ENCODE peak calls at places on chromosomes 12 and 14, in ten cellular contexts. K, S, Y, F, P, U, O, C, H and T are unnamed samples. For H3K9me3 and H3K4me1, the result is how much of the 10 kb centered on the place peaks cover.

GRCh38 chr14:64577211-64577610 is 27.4 kb downstream of the PPP1R36 start:
- DNase-seq in O (no peak), F (no peak), Y (no peak), S (no peak), H (no peak), K (no peak), P (no peak), U (no peak), C (no peak), T (no peak)

GRCh38 chr14:68684466-68685418 is 108.1 kb downstream of the ZFP36L1 start:
- DNase-seq in H (no peak), K (no peak), C (peak), Y (no peak), P (no peak), U (peak), F (no peak), S (no peak), O (no peak), T (no peak)

GRCh38 chr12:15220961-15221885 is at the start of gene RERG:
- DNase-seq in O (peak), K (peak), F (peak), Y (peak), U (peak), H (peak), P (peak), C (peak), S (peak), T (peak)

GRCh38 chr14:87109271-87109670 is 883.7 kb downstream of the GALC start:
- DNase-seq in P (no peak), S (no peak), K (no peak), Y (no peak), C (peak), F (no peak), H (no peak), O (no peak), U (no peak), T (no peak)

GRCh38 chr12:123519151-123520001 is 14.1 kb downstream of the RILPL1 start:
- DNase-seq in H (peak), S (peak), O (peak), Y (peak), F (peak), P (peak), K (no peak), C (no peak), U (no peak), T (peak)

GRCh38 chr12:108803428-108804105 is 53.8 kb downstream of the SSH1 start:
- DNase-seq in O (peak), H (peak), P (no peak), S (peak), C (peak), K (peak), U (peak), Y (peak), F (peak), T (peak)

GRCh38 chr14:100142073-100143040 is 17.1 kb downstream of the DEGS2 start:
- DNase-seq in H (peak), Y (no peak), S (no peak), F (peak), U (no peak), O (no peak), K (no peak), P (no peak), C (no peak), T (peak)

GRCh38 chr12:31021809-31022492 is 51.7 kb upstream of the DDX11 start:
- DNase-seq in S (no peak), Y (no peak), U (no peak), H (no peak), F (no peak), K (no peak), C (no peak), P (no peak), O (no peak), T (no peak)

GRCh38 chr14:91303091-91303923 is 58.8 kb upstream of the GPR68 start:
- DNase-seq in U (no peak), S (no peak), F (peak), P (peak), K (no peak), H (peak), Y (peak), O (no peak), C (peak), T (no peak)

GRCh38 chr12:40618621-40619020 is 73.6 kb upstream of the CNTN1 start:
- DNase-seq in U (no peak), F (no peak), K (no peak), C (no peak), O (no peak), P (no peak), S (no peak), H (no peak), Y (no peak), T (no peak)

GRCh38 chr12:124939428-124940142 is 25.1 kb upstream of the UBC start:
- DNase-seq in U (peak), Y (peak), O (peak), H (peak), S (peak), F (peak), P (peak), K (peak), C (peak), T (peak)

GRCh38 chr12:100234166-100234565 is 32.7 kb downstream of the DEPDC4 start:
- DNase-seq in K (no peak), Y (no peak), F (no peak), H (peak), O (no peak), U (no peak), P (no peak), S (peak), C (no peak), T (no peak)

GRCh38 chr14:28987516-28987915 is 220.9 kb downstream of the FOXG1 start:
- DNase-seq in O (no peak), F (no peak), C (no peak), P (no peak), U (no peak), H (no peak), Y (no peak), K (no peak), S (peak), T (no peak)

GRCh38 chr14:84797326-84797725 is 732.6 kb upstream of the FLRT2 start:
- DNase-seq in U (no peak), K (no peak), F (no peak), H (no peak), Y (no peak), S (no peak), O (no peak), C (peak), P (no peak), T (no peak)

GRCh38 chr14:95523051-95523817 is 6.8 kb upstream of the SYNE3 start:
- DNase-seq in Y (no peak), O (no peak), H (no peak), U (no peak), K (no peak), P (no peak), C (no peak), F (no peak), S (peak), T (no peak)

GRCh38 chr12:111447571-111448265 is 42.0 kb downstream of the SH2B3 start:
- DNase-seq in K (no peak), O (peak), F (no peak), C (no peak), S (no peak), P (no peak), H (peak), U (peak), Y (no peak), T (peak)

GRCh38 chr12:21353487-21353886 is 18.8 kb upstream of the SLCO1A2 start:
- DNase-seq in O (no peak), Y (no peak), F (no peak), K (no peak), C (no peak), S (no peak), P (no peak), U (no peak), H (no peak), T (no peak)

GRCh38 chr14:58919262-58919661 is 269.2 kb upstream of the DAAM1 start:
- DNase-seq in Y (no peak), H (no peak), K (no peak), U (no peak), S (peak), C (no peak), O (no peak), F (no peak), P (no peak), T (no peak)

GRCh38 chr14:100375273-100375962 is 52.3 kb downstream of the SLC25A47 start:
- DNase-seq in K (no peak), U (peak), H (peak), O (peak), Y (peak), P (peak), S (peak), F (peak), C (peak), T (peak)

GRCh38 chr14:22184157-22185025 is 404.6 kb downstream of the DAD1 start:
- DNase-seq in F (no peak), C (no peak), K (no peak), U (no peak), O (no peak), S (peak), P (no peak), Y (no peak), H (no peak), T (no peak)

GRCh38 chr14:102185360-102185759 is 45.7 kb downstream of the WDR20 start:
- DNase-seq in Y (no peak), U (no peak), K (no peak), O (no peak), P (no peak), H (no peak), F (no peak), S (no peak), C (no peak), T (no peak)

GRCh38 chr12:19553177-19553576 is 113.9 kb downstream of the AEBP2 start:
- DNase-seq in S (no peak), F (no peak), K (no peak), P (no peak), O (no peak), C (no peak), H (no peak), U (no peak), Y (no peak), T (no peak)

GRCh38 chr12:68381476-68381875 is 49.3 kb upstream of the MDM1 start:
- DNase-seq in U (no peak), Y (no peak), H (no peak), K (no peak), C (no peak), F (no peak), O (no peak), P (no peak), S (no peak), T (no peak)

GRCh38 chr14:70907996-70908917 is 998 bp downstream of the PCNX1 start:
- DNase-seq in F (peak), H (peak), S (peak), O (peak), C (peak), U (peak), P (peak), Y (peak), K (no peak), T (peak)

GRCh38 chr12:22529281-22530060 is 14.9 kb downstream of the C2CD5 start:
- DNase-seq in O (no peak), H (no peak), K (no peak), S (peak), F (no peak), C (peak), P (no peak), U (no peak), Y (no peak), T (no peak)

GRCh38 chr12:23906329-23906728 is 43.1 kb downstream of the SOX5 start:
- DNase-seq in H (no peak), Y (peak), S (peak), F (no peak), U (no peak), P (no peak), O (no peak), K (no peak), C (no peak), T (no peak)

GRCh38 chr12:56461235-56462159 is 6.9 kb upstream of the SPRYD4 start:
- DNase-seq in O (no peak), Y (no peak), U (no peak), S (peak), K (no peak), P (no peak), F (no peak), C (no peak), H (no peak), T (no peak)

GRCh38 chr14:51014086-51014485 is 69.8 kb upstream of the PYGL start:
- DNase-seq in U (peak), P (no peak), S (peak), O (no peak), F (no peak), K (no peak), Y (no peak), C (no peak), H (peak), T (no peak)

GRCh38 chr14:24389266-24389855 is 9.4 kb upstream of the NYNRIN start:
- DNase-seq in O (no peak), U (no peak), F (no peak), P (no peak), S (peak), Y (no peak), C (no peak), K (no peak), H (no peak), T (no peak)

GRCh38 chr14:74649673-74650072 is 37.6 kb upstream of the LTBP2 start:
- DNase-seq in K (no peak), O (no peak), Y (no peak), C (no peak), S (no peak), H (no peak), P (no peak), F (no peak), U (no peak), T (no peak)

GRCh38 chr14:70812124-70812818 is 3.0 kb upstream of the MAP3K9 start:
- DNase-seq in C (no peak), O (no peak), K (no peak), U (no peak), F (no peak), H (no peak), Y (no peak), P (no peak), S (no peak), T (peak)

GRCh38 chr14:92613008-92613658 is 99.6 kb downstream of the RIN3 start:
- DNase-seq in S (no peak), Y (peak), C (peak), F (peak), U (no peak), H (peak), P (no peak), O (no peak), K (peak), T (peak)

GRCh38 chr12:8742501-8742900 is 44.7 kb downstream of the RIMKLB start:
- DNase-seq in F (no peak), C (no peak), U (no peak), Y (no peak), O (no peak), S (peak), H (no peak), K (no peak), P (no peak), T (no peak)

GRCh38 chr12:24415934-24416333 is 466.5 kb upstream of the SOX5 start:
- DNase-seq in K (no peak), O (no peak), Y (no peak), C (no peak), S (no peak), P (no peak), U (no peak), H (no peak), F (no peak), T (no peak)

GRCh38 chr12:20946732-20947131 is 136.2 kb downstream of the SLCO1B3 start:
- DNase-seq in U (no peak), K (no peak), F (no peak), O (no peak), C (peak), Y (peak), S (no peak), H (peak), P (no peak), T (no peak)

GRCh38 chr14:61374284-61374683 is 52.9 kb downstream of the PRKCH start:
- DNase-seq in O (no peak), U (no peak), F (no peak), H (no peak), P (no peak), C (no peak), K (no peak), S (no peak), Y (no peak), T (no peak)
- H3K9me3 ChIP-seq in O (under half), U (under half), F (under half), H (under half), P (under half), C (under half), K (under half), S (under half), Y (under half), T (under half)

GRCh38 chr12:96329018-96329417 is 71.2 kb downstream of the CDK17 start:
- DNase-seq in Y (no peak), P (no peak), O (no peak), C (no peak), F (no peak), K (no peak), U (no peak), H (no peak), S (no peak), T (no peak)
- H3K4me1 ChIP-seq in Y (under half), P (under half), O (under half), C (half or more), F (under half), K (under half), U (under half), H (under half), S (under half), T (under half)

GRCh38 chr12:34394211-34395055 is 372.1 kb downstream of the ALG10 start:
- DNase-seq in Y (peak), C (no peak), U (peak), S (no peak), K (no peak), H (no peak), P (peak), F (peak), O (peak), T (no peak)

GRCh38 chr12:34392741-34393085 is 370.4 kb downstream of the ALG10 start:
- DNase-seq in P (no peak), C (no peak), Y (peak), O (no peak), S (no peak), K (no peak), H (no peak), F (peak), U (no peak), T (no peak)

GRCh38 chr12:34395056-34396005 is 373.0 kb downstream of the ALG10 start:
- DNase-seq in S (no peak), U (peak), P (peak), F (peak), K (no peak), C (no peak), Y (peak), O (peak), H (no peak), T (peak)

GRCh38 chr12:34393086-34393820 is 371.0 kb downstream of the ALG10 start:
- DNase-seq in Y (peak), S (no peak), C (no peak), P (peak), H (no peak), O (peak), F (peak), U (peak), K (no peak), T (no peak)

GRCh38 chr12:34393821-34394150 is 371.5 kb downstream of the ALG10 start:
- DNase-seq in O (peak), P (peak), C (no peak), H (no peak), K (no peak), U (no peak), S (no peak), F (peak), Y (no peak), T (no peak)
- H3K9me3 ChIP-seq in O (under half), P (under half), C (under half), H (under half), K (under half), U (under half), S (half or more), F (half or more), Y (half or more), T (under half)

GRCh38 chr14:63475761-63476160 is 67.4 kb downstream of the PPP2R5E start:
- DNase-seq in P (no peak), F (no peak), H (no peak), Y (no peak), C (no peak), K (no peak), S (no peak), O (no peak), U (no peak), T (no peak)
- H3K4me1 ChIP-seq in P (under half), F (half or more), H (under half), Y (under half), C (half or more), K (under half), S (under half), O (half or more), U (under half), T (under half)

GRCh38 chr14:105689722-105690121 is 163.3 kb downstream of the TMEM121 start:
- DNase-seq in H (no peak), F (no peak), P (no peak), U (no peak), Y (no peak), K (no peak), O (no peak), S (no peak), C (no peak), T (no peak)
- H3K9me3 ChIP-seq in H (under half), F (under half), P (under half), U (under half), Y (half or more), K (under half), O (under half), S (under half), C (under half), T (under half)

GRCh38 chr12:53205747-53206146 is 1.3 kb downstream of the ITGB7 start:
- DNase-seq in O (no peak), Y (peak), F (no peak), U (no peak), S (peak), K (no peak), P (no peak), C (peak), H (no peak), T (no peak)

GRCh38 chr12:53208877-53209463 is 1.9 kb upstream of the ITGB7 start:
- DNase-seq in O (no peak), S (no peak), P (no peak), C (peak), Y (no peak), F (no peak), K (no peak), H (no peak), U (no peak), T (no peak)

GRCh38 chr12:53208435-53208834 is 1.4 kb upstream of the ITGB7 start:
- DNase-seq in P (no peak), U (peak), C (no peak), O (no peak), F (no peak), S (no peak), Y (no peak), H (no peak), K (no peak), T (no peak)

GRCh38 chr12:53204351-53204750 is 2.7 kb downstream of the ITGB7 start:
- DNase-seq in O (no peak), C (no peak), H (no peak), S (no peak), U (no peak), Y (no peak), P (no peak), F (no peak), K (no peak), T (no peak)

DNA sequence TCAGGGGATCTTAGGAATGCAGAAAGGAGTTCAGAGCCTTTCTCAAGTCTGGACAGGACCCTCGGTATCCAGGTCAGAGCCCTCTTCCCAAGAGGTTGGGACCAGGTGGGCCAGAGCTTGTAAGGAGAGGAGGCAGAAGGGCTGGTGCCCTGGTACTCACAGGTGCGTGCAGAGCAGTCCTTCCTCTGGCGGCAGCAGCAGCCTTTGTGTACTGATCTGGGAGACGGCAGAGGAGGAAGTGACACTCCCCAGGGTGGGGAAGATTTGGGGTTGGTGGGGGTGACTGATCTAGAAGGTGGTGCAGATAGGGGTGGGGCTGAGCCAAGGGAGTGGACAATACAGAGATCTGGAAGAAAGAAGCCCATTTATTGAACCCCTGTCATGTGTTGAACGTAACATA is at the start of gene ITGB7:
- DNase-seq in S (no peak), O (no peak), Y (no peak), K (peak), C (peak), U (no peak), P (no peak), F (no peak), H (no peak), T (no peak)
- H3K4me1 ChIP-seq in S (under half), O (under half), Y (under half), K (half or more), C (half or more), U (under half), P (under half), F (under half), H (under half), T (under half)

DNA sequence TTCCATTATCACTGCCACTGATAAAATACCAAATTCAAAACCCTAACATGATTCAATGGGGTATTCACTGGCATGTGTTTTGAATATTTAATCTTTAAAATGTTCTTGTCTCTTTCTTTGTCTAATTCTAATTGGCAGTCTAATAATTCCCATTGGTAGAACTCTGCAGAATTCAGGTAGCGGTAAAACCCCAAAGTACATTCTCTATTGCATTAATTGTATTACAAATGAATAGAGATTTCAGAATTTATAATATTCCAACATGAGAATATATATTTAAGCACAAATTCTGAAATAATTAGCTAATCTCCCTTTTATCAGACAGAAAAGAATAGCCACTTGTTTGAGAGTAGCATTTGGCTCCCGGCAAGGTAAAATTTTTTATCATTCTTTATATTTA is at the start of gene OR4N5:
- DNase-seq in U (no peak), S (no peak), F (no peak), P (no peak), O (no peak), K (no peak), H (no peak), Y (no peak), C (no peak), T (no peak)
- H3K9me3 ChIP-seq in U (under half), S (under half), F (under half), P (under half), O (under half), K (under half), H (under half), Y (half or more), C (under half), T (under half)

DNA sequence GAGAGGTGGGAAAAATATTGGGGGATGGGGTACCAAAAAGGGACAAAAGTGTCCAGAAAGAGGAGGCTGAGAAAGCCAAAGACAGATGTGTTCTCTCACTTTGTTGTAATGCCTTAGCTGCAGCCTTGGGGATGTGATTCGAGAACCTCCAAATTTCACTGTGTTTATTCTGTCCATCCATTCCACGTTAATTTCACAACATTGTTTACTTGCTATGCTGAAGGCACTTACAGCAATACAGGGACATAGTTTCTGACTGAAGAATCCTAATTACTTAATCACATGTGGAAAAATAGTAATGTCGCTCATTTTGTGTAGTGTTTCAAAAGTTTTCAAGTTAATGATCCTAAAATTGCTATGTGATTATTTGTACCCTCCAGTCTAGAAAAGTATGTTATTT is 146.2 kb upstream of the SLC38A2 start:
- DNase-seq in P (no peak), H (no peak), K (no peak), U (no peak), S (no peak), C (no peak), Y (no peak), O (no peak), F (no peak), T (no peak)
- H3K4me1 ChIP-seq in P (under half), H (under half), K (under half), U (under half), S (under half), C (under half), Y (under half), O (under half), F (under half), T (under half)